ENCODE peak calls at places on chromosomes 5 and 9, in nine cellular contexts. C is right lobe of liver; V is pons; B is activated CD8-positive, alpha-beta memory T cell treated with anti-CD3 and anti-CD28 coated beads, Interleukin-2, amount 10 ng/mL, durations not matched to agents 7 days and 5 days; H is neural progenitor cell; P is amniotic stem cell; Y is NCI-H446 treated with DMSO at 0.1 percent for 48 hours; Z is left cardiac atrium; O is midbrain. X is an unnamed sample.

GRCh38 chr5:115601709-115602584 is at the start of gene TICAM2:
- DNase-seq in P (no peak), Z (peak), C (peak), B (peak), Y (peak), H (peak), V (peak), O (peak), X (no peak)

GRCh38 chr9:21993893-21994525 is at the start of gene CDKN2A:
- DNase-seq in H (peak), V (no peak), O (no peak), C (no peak), Y (peak), Z (peak), B (peak), P (no peak), X (no peak)

GRCh38 chr5:121841900-121842299 is 9.8 kb upstream of the FTMT start:
- DNase-seq in Y (no peak), H (no peak), B (no peak), C (no peak), O (no peak), Z (no peak), P (peak), V (no peak), X (peak)

GRCh38 chr5:106825379-106825778 is 845.4 kb downstream of the EFNA5 start:
- DNase-seq in C (no peak), Y (no peak), Z (no peak), O (no peak), V (no peak), H (no peak), B (no peak), P (no peak), X (no peak)

GRCh38 chr9:110769667-110770066 is 101.1 kb downstream of the MUSK start:
- DNase-seq in V (peak), P (no peak), Y (no peak), O (no peak), Z (no peak), H (no peak), B (no peak), C (no peak), X (no peak)

GRCh38 chr5:124180523-124181461 is 565.6 kb downstream of the ZNF608 start:
- DNase-seq in Z (no peak), C (no peak), V (no peak), P (no peak), H (peak), B (no peak), O (no peak), Y (no peak), X (no peak)

GRCh38 chr5:177355162-177355867 is 2.4 kb upstream of the RGS14 start:
- DNase-seq in Y (no peak), V (no peak), P (no peak), O (no peak), B (no peak), C (no peak), Z (no peak), H (no peak), X (no peak)

GRCh38 chr9:12916037-12916436 is 141.2 kb downstream of the LURAP1L start:
- DNase-seq in V (peak), Z (no peak), B (no peak), O (peak), C (no peak), P (no peak), Y (no peak), H (peak), X (peak)

GRCh38 chr9:15873573-15874177 is 320.8 kb downstream of the CCDC171 start:
- DNase-seq in Y (peak), C (no peak), O (peak), P (peak), Z (no peak), H (peak), V (peak), B (no peak), X (peak)

GRCh38 chr9:15231788-15232635 is 75.0 kb downstream of the TTC39B start:
- DNase-seq in P (no peak), V (no peak), C (no peak), Z (no peak), B (no peak), Y (peak), O (no peak), H (peak), X (no peak)

GRCh38 chr9:118148990-118149389 is 444.8 kb downstream of the TLR4 start:
- DNase-seq in B (no peak), O (no peak), C (no peak), P (no peak), Z (no peak), V (no peak), Y (no peak), H (no peak), X (no peak)

GRCh38 chr5:168282120-168282519 is 9.3 kb upstream of the WWC1 start:
- DNase-seq in Y (no peak), P (no peak), Z (no peak), B (no peak), H (peak), V (no peak), C (no peak), O (no peak), X (peak)

X was measured in skeletal muscle cell.